ENCODE peak calls at places on chromosomes 7 and 10, in eight cellular contexts. M is stimulated activated CD4-positive, alpha-beta T cell treated with anti-CD3 and anti-CD28 coated beads, TNF-alpha, amount 100 ng/mL, for 4 hours; O is NCI-H146; V is psoas muscle; I is cardiac fibroblast; F is SJSA1; C is frontal cortex; Q is Panc1. R is an unnamed sample.

GRCh38 chr7:91267558-91267955 is 3.3 kb downstream of the FZD1 start:
- DNase-seq in V (no peak), M (no peak), C (no peak), I (peak), O (no peak), F (no peak), Q (no peak), R (no peak)

GRCh38 chr10:580796-581195 is 108.7 kb downstream of the DIP2C start:
- DNase-seq in M (no peak), V (no peak), F (no peak), O (no peak), I (peak), C (no peak), Q (no peak), R (peak)

GRCh38 chr7:92325850-92326249 is 80.1 kb downstream of the ANKIB1 start:
- DNase-seq in C (no peak), M (no peak), O (no peak), I (peak), F (no peak), Q (no peak), V (no peak), R (no peak)

GRCh38 chr7:157541796-157542668 is 205.2 kb downstream of the DNAJB6 start:
- DNase-seq in C (no peak), I (no peak), O (no peak), V (no peak), M (no peak), F (no peak), Q (no peak), R (no peak)

GRCh38 chr7:157515342-157516041 is 178.7 kb downstream of the DNAJB6 start:
- DNase-seq in Q (no peak), F (no peak), O (no peak), M (no peak), V (no peak), C (no peak), I (no peak), R (no peak)

GRCh38 chr7:27944626-27945025 is 204.7 kb downstream of the TAX1BP1 start:
- DNase-seq in C (no peak), M (no peak), I (peak), V (peak), Q (no peak), O (no peak), F (no peak), R (no peak)

GRCh38 chr7:105011771-105012502 is 2.1 kb upstream of the KMT2E start:
- DNase-seq in I (no peak), O (no peak), Q (no peak), C (no peak), M (no peak), F (no peak), V (no peak), R (no peak)

GRCh38 chr7:135879238-135879637 is 97.9 kb downstream of the MTPN start:
- DNase-seq in F (no peak), M (no peak), V (no peak), C (no peak), I (peak), O (no peak), Q (no peak), R (no peak)

GRCh38 chr10:124351481-124352220 is 67.1 kb downstream of the OAT start:
- DNase-seq in C (no peak), O (no peak), I (no peak), V (no peak), Q (no peak), F (no peak), M (no peak), R (no peak)